ENCODE peak calls at places on chromosomes 1 and 21, in four cellular contexts. E is K562, Q is IMR-90, U is GM12878. F is an unnamed sample.

GRCh38 chr1:79100385-79100784 is 93.9 kb upstream of the ADGRL4 start:
- DNase-seq in E (no peak), Q (peak), U (no peak), F (peak)

GRCh38 chr1:32818804-32819541 is 1.5 kb downstream of the S100PBP start:
- DNase-seq in E (no peak), Q (no peak), U (peak), F (no peak)

GRCh38 chr1:11692899-11693590 is 1.5 kb downstream of the DRAXIN start:
- DNase-seq in E (peak), Q (peak), U (no peak), F (peak)

GRCh38 chr1:215794151-215794550 is 227.0 kb downstream of the KCTD3 start:
- DNase-seq in E (no peak), Q (no peak), U (no peak), F (no peak)

GRCh38 chr1:184301228-184301627 is 85.6 kb upstream of the C1orf21 start:
- DNase-seq in E (no peak), Q (no peak), U (no peak), F (no peak)

GRCh38 chr1:87898401-87898800 is 569.7 kb downstream of the LMO4 start:
- DNase-seq in E (no peak), Q (no peak), U (no peak), F (no peak)

GRCh38 chr1:2969870-2970291 is 51.4 kb upstream of the ACTRT2 start:
- DNase-seq in E (no peak), Q (no peak), U (no peak), F (no peak)

GRCh38 chr1:110548381-110548780 is 29.4 kb upstream of the KCNA10 start:
- DNase-seq in E (peak), Q (peak), U (no peak), F (no peak)

GRCh38 chr1:230976825-230977747 is 1.6 kb downstream of the TTC13 start:
- DNase-seq in E (no peak), Q (no peak), U (no peak), F (peak)

GRCh38 chr1:23459338-23459757 is 24.6 kb downstream of the ASAP3 start:
- DNase-seq in E (peak), Q (no peak), U (no peak), F (no peak)

GRCh38 chr21:17660449-17660848 is 47.7 kb upstream of the BTG3 start:
- DNase-seq in E (no peak), Q (no peak), U (no peak), F (no peak)

GRCh38 chr1:116875391-116875790 is 34.3 kb upstream of the PTGFRN start:
- DNase-seq in E (no peak), Q (no peak), U (no peak), F (no peak)

GRCh38 chr1:41955461-41956159 is 36.9 kb upstream of the HIVEP3 start:
- DNase-seq in E (no peak), Q (peak), U (peak), F (peak)

GRCh38 chr1:230195199-230195598 is 128.2 kb downstream of the GALNT2 start:
- DNase-seq in E (no peak), Q (no peak), U (no peak), F (no peak)

GRCh38 chr21:41805038-41805437 is 38.2 kb upstream of the RIPK4 start:
- DNase-seq in E (no peak), Q (no peak), U (no peak), F (no peak)

GRCh38 chr21:45513003-45513706 is 29.1 kb downstream of the SLC19A1 start:
- DNase-seq in E (no peak), Q (no peak), U (no peak), F (no peak)

GRCh38 chr1:205199090-205199930 is 12.2 kb downstream of the DSTYK start:
- DNase-seq in E (no peak), Q (peak), U (no peak), F (no peak)

GRCh38 chr1:87213126-87213496 is 115.6 kb upstream of the LMO4 start:
- DNase-seq in E (no peak), Q (no peak), U (no peak), F (no peak)

GRCh38 chr1:92087542-92087941 is 7.4 kb downstream of the BTBD8 start:
- DNase-seq in E (no peak), Q (no peak), U (no peak), F (no peak)

GRCh38 chr21:44711327-44712202 is at the start of gene TSPEAR:
- DNase-seq in E (no peak), Q (no peak), U (no peak), F (no peak)

GRCh38 chr1:16922885-16923431 is 1.2 kb downstream of the CROCC start:
- DNase-seq in E (peak), Q (no peak), U (no peak), F (no peak)

GRCh38 chr1:198072177-198072576 is 84.6 kb upstream of the NEK7 start:
- DNase-seq in E (no peak), Q (no peak), U (no peak), F (peak)
- H3K4me2 ChIP-seq in E (no peak), Q (no peak), U (no peak), F (no peak)

GRCh38 chr1:59360170-59360569 is 63.3 kb downstream of the FGGY start:
- DNase-seq in E (no peak), Q (peak), U (no peak), F (no peak)
- TF ChIP-seq FOS in E (no peak), Q (no peak), U (no peak), F (no peak)

GRCh38 chr21:30710499-30710898 is 8.1 kb downstream of the KRTAP21-3 start:
- DNase-seq in E (no peak), Q (no peak), U (no peak), F (no peak)
- H3K27ac ChIP-seq in E (no peak), Q (no peak), U (no peak), F (no peak)

DNA sequence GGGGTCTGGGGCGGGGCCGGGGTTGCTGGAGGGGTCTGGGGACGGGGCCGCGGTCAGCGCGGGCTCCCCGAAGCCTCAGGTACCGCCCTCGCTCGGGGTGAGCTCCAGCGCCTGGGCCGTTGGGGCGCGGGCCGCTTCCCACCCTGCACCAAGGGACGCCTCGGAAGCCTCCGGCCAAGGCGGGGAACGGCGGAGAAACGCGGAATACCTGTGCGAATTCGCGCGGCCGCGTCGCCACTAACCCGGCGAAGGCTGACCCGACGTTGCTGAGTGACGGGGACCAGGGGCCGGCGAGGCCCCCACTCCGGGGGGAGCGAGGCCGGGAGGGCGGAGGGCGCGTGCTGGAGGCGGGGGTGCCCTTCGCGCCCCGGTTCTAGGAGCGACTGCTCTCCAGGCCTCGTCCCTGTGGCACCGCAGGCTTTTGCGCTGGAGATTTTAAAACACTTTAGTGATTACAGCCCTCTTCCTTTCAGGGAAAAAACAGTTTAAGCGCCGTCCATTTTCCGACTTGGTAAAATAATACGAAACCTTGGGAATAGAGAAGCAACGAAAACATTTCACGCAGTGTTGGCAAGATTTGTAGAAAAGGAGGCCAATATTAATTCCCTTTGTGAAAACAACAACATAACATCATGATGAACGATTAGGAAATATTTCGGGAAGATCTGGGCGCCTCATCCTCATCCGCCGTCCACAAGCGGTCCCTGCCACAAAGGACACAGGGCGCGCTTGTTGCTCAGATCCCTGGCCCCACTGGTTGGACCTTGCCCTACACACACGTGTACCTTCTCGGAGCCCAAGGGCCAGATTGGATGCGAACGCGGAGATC is 971 bp upstream of the GNG4 start:
- DNase-seq in E (no peak), Q (no peak), U (no peak), F (no peak)
- H3K4me2 ChIP-seq in E (no peak), Q (peak), U (peak), F (peak)

GRCh38 chr1:48848035-48848434 is 71.3 kb upstream of the BEND5 start:
- DNase-seq in E (no peak), Q (no peak), U (no peak), F (no peak)

GRCh38 chr1:48851638-48852037 is 74.9 kb upstream of the BEND5 start:
- DNase-seq in E (no peak), Q (no peak), U (no peak), F (no peak)

GRCh38 chr1:48858200-48858599 is 81.5 kb upstream of the BEND5 start:
- DNase-seq in E (no peak), Q (no peak), U (no peak), F (no peak)

GRCh38 chr1:48853006-48853405 is 76.3 kb upstream of the BEND5 start:
- DNase-seq in E (no peak), Q (peak), U (no peak), F (no peak)
- TF ChIP-seq FOS in E (no peak), Q (no peak), U (no peak), F (no peak)

DNA sequence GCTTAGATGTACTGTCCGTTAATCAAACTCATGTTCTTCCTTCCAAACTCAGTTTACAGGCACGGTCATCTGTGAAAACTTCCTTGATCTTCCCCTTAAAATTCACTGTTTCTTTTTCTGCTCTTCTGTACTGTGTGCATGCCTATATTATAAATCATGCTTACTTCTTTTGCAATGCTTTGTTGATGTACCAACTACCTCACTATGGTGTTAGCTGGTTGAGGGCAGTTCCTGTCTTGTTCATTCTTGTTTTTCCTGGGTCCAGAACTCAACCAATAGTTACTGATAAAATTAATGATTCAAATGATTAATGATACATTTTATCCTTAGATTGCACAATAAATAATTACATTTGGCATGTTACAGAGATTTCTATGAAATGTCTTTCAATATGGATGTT is 163.8 kb downstream of the CHRM3 start:
- DNase-seq in E (no peak), Q (no peak), U (no peak), F (no peak)
- H3K27ac ChIP-seq in E (no peak), Q (no peak), U (no peak), F (no peak)

DNA sequence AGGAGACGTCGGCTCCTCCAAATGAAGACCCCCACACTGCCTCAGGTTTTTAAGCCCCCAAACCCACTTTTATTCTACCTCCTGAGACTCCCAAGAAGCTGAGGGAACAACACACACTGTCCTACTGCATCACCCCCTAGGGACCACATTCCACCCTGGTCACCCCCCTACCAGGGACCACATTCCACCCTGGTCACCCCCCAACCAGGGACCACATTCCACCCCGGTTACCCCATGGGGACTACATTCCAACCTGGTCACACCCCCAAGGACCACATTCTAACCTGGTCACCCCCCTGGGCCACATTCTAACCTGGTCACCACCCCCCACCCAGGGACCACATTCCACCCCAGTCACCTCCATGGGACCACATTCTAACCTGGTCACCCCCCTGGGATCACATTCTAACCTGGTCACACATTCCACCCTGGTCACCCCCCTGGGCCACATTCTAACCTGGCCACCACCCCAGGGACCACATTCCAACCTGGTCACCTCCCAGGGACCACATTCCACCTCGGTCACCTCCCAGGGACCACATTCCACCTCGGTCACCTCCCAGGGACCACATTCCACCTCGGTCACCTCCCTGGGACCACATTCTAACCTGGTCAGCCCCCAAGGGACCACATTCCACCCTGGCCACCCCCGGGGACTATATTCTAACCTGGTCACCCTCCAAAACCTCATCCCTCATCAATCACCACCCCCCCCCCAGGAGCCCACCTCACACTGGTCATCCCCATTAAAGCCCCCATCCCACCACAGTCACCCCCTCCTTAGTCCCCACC is 587.6 kb downstream of the NPHP4 start:
- DNase-seq in E (no peak), Q (no peak), U (no peak), F (no peak)
- H3K4me2 ChIP-seq in E (no peak), Q (no peak), U (no peak), F (no peak)

GRCh38 chr1:223110963-223111362 is 32.1 kb downstream of the TLR5 start:
- DNase-seq in E (no peak), Q (no peak), U (no peak), F (no peak)

GRCh38 chr1:223105568-223105967 is 37.5 kb downstream of the TLR5 start:
- DNase-seq in E (no peak), Q (no peak), U (no peak), F (no peak)

GRCh38 chr1:223106856-223107255 is 36.2 kb downstream of the TLR5 start:
- DNase-seq in E (no peak), Q (no peak), U (no peak), F (peak)

GRCh38 chr1:223114871-223115270 is 28.2 kb downstream of the TLR5 start:
- DNase-seq in E (no peak), Q (no peak), U (no peak), F (peak)

GRCh38 chr1:223109581-223110026 is 33.4 kb downstream of the TLR5 start:
- DNase-seq in E (no peak), Q (no peak), U (no peak), F (peak)
- TF ChIP-seq FOS in E (no peak), Q (no peak), U (no peak), F (peak)

F was measured in endothelial cell of umbilical vein.